ENCODE peak calls at places on chromosomes 11 and 22, in four cellular contexts. B is NCI-H1436, N is NCI-H146, W is AG08396. Z is an unnamed sample.

GRCh38 chr11:27397619-27398412 is 34.8 kb upstream of the CCDC34 start:
- DNase-seq in B (no peak), W (no peak), N (no peak), Z (no peak)

GRCh38 chr11:78860720-78861422 is 286.2 kb upstream of the NARS2 start:
- DNase-seq in B (no peak), N (no peak), W (no peak), Z (peak)

GRCh38 chr11:130449996-130450419 is 1.6 kb downstream of the ADAMTS15 start:
- DNase-seq in N (no peak), B (no peak), W (peak), Z (no peak)

GRCh38 chr22:44975444-44976262 is 34.2 kb downstream of the PHF21B start:
- DNase-seq in B (peak), N (peak), W (peak), Z (peak)

GRCh38 chr11:119026970-119027369 is 3.7 kb downstream of the SLC37A4 start:
- DNase-seq in W (no peak), N (no peak), B (no peak), Z (no peak)

GRCh38 chr11:57464343-57465181 is 4.2 kb downstream of the RTN4RL2 start:
- DNase-seq in W (no peak), B (no peak), N (no peak), Z (no peak)

GRCh38 chr11:125750629-125751028 is 4.5 kb downstream of the PATE1 start:
- DNase-seq in B (no peak), N (no peak), W (no peak), Z (no peak)

GRCh38 chr22:31253949-31254348 is 38.3 kb downstream of the PIK3IP1 start:
- DNase-seq in N (peak), B (no peak), W (no peak), Z (no peak)

GRCh38 chr11:267491-267994 is 10.7 kb upstream of the NLRP6 start:
- DNase-seq in W (no peak), B (no peak), N (no peak), Z (no peak)

GRCh38 chr22:21657361-21658118 is 8.3 kb upstream of the PPIL2 start:
- DNase-seq in B (peak), W (peak), N (peak), Z (peak)

GRCh38 chr11:15580056-15580774 is 465.5 kb downstream of the INSC start:
- DNase-seq in N (no peak), B (no peak), W (no peak), Z (no peak)

Z was measured in SK-N-DZ.